ENCODE peak calls at places on chromosomes 4 and X, in seven cellular contexts. Z, B, N, X, P, Y and V are unnamed samples.

GRCh38 chrX:136781180-136781797 is 557 bp upstream of the ARHGEF6 start:
- DNase-seq in B (no peak), Y (peak; percentile 22), Z (no peak), P (no peak), N (no peak), X (peak; percentile 12), V (peak; percentile 6)

GRCh38 chr4:47471591-47471990 is 8.1 kb upstream of the COMMD8 start:
- DNase-seq in B (no peak), Y (no peak), Z (no peak), X (no peak), N (no peak), P (no peak), V (no peak)

GRCh38 chr4:10013722-10014121 is 7.6 kb downstream of the SLC2A9 start:
- DNase-seq in N (no peak), B (peak; percentile 62), Z (no peak), Y (peak; percentile 25), X (peak; percentile 47), P (peak; percentile 71), V (no peak)

GRCh38 chr4:2888826-2889225 is 45.2 kb downstream of the ADD1 start:
- DNase-seq in B (no peak), Z (no peak), N (no peak), X (no peak), P (no peak), Y (no peak), V (no peak)

GRCh38 chrX:53050841-53051240 is 2.3 kb downstream of the GPR173 start:
- DNase-seq in X (no peak), N (no peak), Y (peak; percentile 49), Z (no peak), B (no peak), P (no peak), V (peak; percentile 40)

GRCh38 chr4:159946983-159947645 is 844.2 kb downstream of the RAPGEF2 start:
- DNase-seq in P (peak; percentile 79), Y (peak; percentile 68), Z (no peak), N (no peak), B (no peak), X (no peak), V (peak; percentile 46)

GRCh38 chr4:38178666-38178995 is 218.4 kb downstream of the PTTG2 start:
- DNase-seq in B (no peak), X (no peak), Y (no peak), P (no peak), Z (no peak), N (no peak), V (no peak)

GRCh38 chrX:54044877-54045328 is 630 bp upstream of the PHF8 start:
- DNase-seq in N (no peak), P (no peak), B (no peak), X (no peak), Y (no peak), Z (no peak), V (no peak)

GRCh38 chr4:144820706-144821105 is 174.8 kb downstream of the HHIP start:
- DNase-seq in B (no peak), X (no peak), Y (peak; percentile 79), N (no peak), Z (no peak), P (no peak), V (peak; percentile 72)

GRCh38 chr4:112910109-112910736 is 139.2 kb upstream of the ANK2 start:
- DNase-seq in Y (peak; percentile 73), P (no peak), N (no peak), Z (no peak), X (no peak), B (no peak), V (peak; percentile 89)

GRCh38 chrX:68696267-68696666 is 48.8 kb downstream of the STARD8 start:
- DNase-seq in B (no peak), Z (no peak), Y (no peak), N (no peak), P (no peak), X (no peak), V (no peak)

GRCh38 chrX:68697036-68697435 is 49.6 kb downstream of the STARD8 start:
- DNase-seq in P (no peak), N (no peak), B (no peak), Z (no peak), Y (no peak), X (no peak), V (no peak)

GRCh38 chrX:68693481-68694410 is 46.3 kb downstream of the STARD8 start:
- DNase-seq in N (peak; percentile 76), Y (peak; percentile 50), B (peak; percentile 85), Z (no peak), P (peak; percentile 89), X (peak; percentile 86), V (peak; percentile 41)

GRCh38 chrX:68694429-68695205 is 47.2 kb downstream of the STARD8 start:
- DNase-seq in Z (no peak), X (no peak), Y (peak; percentile 16), P (no peak), N (no peak), B (no peak), V (no peak)

DNA sequence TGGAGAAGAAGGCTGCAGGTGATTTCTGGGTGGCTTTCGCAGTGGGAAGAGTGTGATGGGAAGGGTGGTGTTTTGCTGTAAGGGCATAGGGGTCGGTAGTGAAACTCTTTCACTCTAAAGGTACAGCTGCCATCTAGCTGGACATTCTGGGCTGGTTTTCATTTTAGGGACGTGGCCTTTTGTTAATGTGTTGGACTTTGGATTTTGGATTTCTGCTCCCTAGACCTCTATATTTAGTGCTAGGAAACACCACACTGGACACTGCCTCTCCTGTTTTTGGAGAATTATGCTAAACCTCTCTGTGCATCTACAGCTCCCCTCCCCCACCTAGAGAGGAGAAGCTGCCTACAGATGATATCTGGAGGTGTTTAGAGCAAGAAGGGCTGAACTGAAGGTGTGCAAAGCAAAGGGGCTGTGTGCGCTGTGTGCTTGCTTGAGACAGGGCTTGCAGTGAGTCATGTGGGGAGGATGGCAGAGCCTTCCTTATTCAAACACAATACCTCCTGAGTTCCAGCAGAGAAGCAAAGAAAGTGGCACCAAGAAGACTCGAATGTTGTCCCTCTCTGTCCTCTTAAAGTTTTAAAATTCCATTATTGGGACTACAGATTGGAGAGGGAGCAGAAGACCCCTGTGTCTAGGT is 47.9 kb downstream of the STARD8 start:
- DNase-seq in Z (no peak), X (no peak), B (no peak), P (no peak), N (no peak), Y (no peak), V (no peak)
- H3K4me3 ChIP-seq in Z (no peak overlapping the region), X (peak overlapping the region; percentile 77), B (peak overlapping the region; percentile 63), P (no peak overlapping the region), N (peak overlapping the region; percentile 58), Y (no peak overlapping the region), V (no peak overlapping the region)

GRCh38 chr4:13601848-13602247 is 25.7 kb downstream of the BOD1L1 start:
- DNase-seq in N (no peak), Y (no peak), B (no peak), X (no peak), Z (no peak), P (no peak), V (no peak)
- H3K4me3 ChIP-seq in N (no peak overlapping the region), Y (no peak overlapping the region), B (no peak overlapping the region), X (no peak overlapping the region), Z (no peak overlapping the region), P (no peak overlapping the region), V (no peak overlapping the region)

GRCh38 chrX:130091976-130092522 is 18.2 kb downstream of the ELF4 start:
- DNase-seq in B (peak; percentile 78), Z (peak; percentile 87), P (peak; percentile 70), X (peak; percentile 28), Y (no peak), N (peak; percentile 30), V (no peak)
- H3K4me3 ChIP-seq in B (no peak overlapping the region), Z (peak overlapping the region; percentile 68), P (no peak overlapping the region), X (no peak overlapping the region), Y (no peak overlapping the region), N (no peak overlapping the region), V (no peak overlapping the region)

DNA sequence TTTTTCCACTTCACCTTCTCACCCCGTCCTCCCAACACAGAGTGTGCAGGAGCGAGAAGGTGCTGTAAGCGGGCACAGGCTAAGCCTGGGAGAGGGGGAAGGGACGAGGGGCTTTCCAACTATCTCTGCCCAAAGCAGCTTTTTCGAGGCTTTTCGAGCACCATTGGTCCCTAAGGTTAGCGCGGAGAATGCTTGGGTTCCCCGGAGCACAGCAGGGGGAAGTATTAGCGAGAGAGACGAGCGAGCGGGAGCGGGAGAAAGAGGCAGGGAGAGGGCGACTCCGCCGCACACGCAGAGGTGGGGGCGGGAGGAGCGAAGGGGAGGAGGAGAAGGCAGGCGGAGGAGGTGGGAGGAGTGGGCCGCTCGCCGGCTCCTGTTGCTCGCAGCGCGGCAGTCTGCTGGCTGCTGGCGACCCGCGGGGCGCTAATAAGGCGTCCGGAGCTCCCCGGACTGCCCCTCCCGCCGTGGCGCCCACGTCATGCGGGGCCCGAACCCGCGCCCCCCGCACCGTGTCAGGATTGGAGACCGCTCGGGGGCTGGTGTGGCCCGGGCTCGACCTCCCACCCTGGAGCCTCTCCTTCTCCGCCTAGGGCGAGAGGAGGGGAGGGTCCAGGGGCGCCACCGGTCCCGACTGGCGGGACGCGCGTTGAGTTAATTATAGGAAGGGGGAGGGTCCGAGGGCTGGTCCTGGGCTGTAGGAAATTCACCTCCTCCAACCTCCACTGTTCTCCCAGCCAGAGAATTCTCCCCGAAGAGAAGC is at the start of gene ADAMTS3:
- DNase-seq in P (peak; percentile 95), X (peak; percentile 62), B (peak; percentile 69), Y (peak; percentile 49), N (peak; percentile 70), Z (peak; percentile 0), V (peak; percentile 40)
- H3K4me3 ChIP-seq in P (peak within 1 kb of the TSS; percentile 74), X (peak within 1 kb of the TSS; percentile 74), B (peak within 1 kb of the TSS; percentile 65), Y (peak within 1 kb of the TSS; percentile 80), N (peak within 1 kb of the TSS; percentile 78), Z (no peak within 1 kb of the TSS), V (peak within 1 kb of the TSS; percentile 81)

GRCh38 chrX:131081772-131082755 is 23.9 kb downstream of the ARHGAP36 start:
- DNase-seq in B (no peak), X (no peak), Z (no peak), Y (no peak), P (no peak), N (no peak), V (no peak)
- H3K4me3 ChIP-seq in B (no peak overlapping the region), X (no peak overlapping the region), Z (no peak overlapping the region), Y (no peak overlapping the region), P (no peak overlapping the region), N (no peak overlapping the region), V (no peak overlapping the region)

GRCh38 chr4:68724922-68725321 is 54.5 kb upstream of the UGT2B15 start:
- DNase-seq in Y (no peak), P (no peak), N (no peak), Z (no peak), B (no peak), X (no peak), V (no peak)

GRCh38 chr4:68718447-68719074 is 48.1 kb upstream of the UGT2B15 start:
- DNase-seq in N (no peak), X (no peak), Y (no peak), B (no peak), P (no peak), Z (no peak), V (no peak)

GRCh38 chr4:68719075-68719473 is 48.6 kb upstream of the UGT2B15 start:
- DNase-seq in P (no peak), Z (no peak), X (no peak), Y (no peak), B (no peak), N (no peak), V (no peak)

GRCh38 chr4:68724426-68724825 is 54.0 kb upstream of the UGT2B15 start:
- DNase-seq in Z (no peak), Y (no peak), N (no peak), B (no peak), P (no peak), X (no peak), V (no peak)
- H3K4me3 ChIP-seq in Z (no peak overlapping the region), Y (no peak overlapping the region), N (no peak overlapping the region), B (no peak overlapping the region), P (no peak overlapping the region), X (no peak overlapping the region), V (no peak overlapping the region)